ENCODE peak calls at places on chromosomes 5 and 9, in seven cellular contexts. One of them, this sample, is unnamed.

GRCh38 chr5:73295447-73295846 is 122.5 kb downstream of the TMEM174 start:
- DNase-seq in astrocyte of the spinal cord: no peak
- DNase-seq in neural progenitor cell: peak; percentile 39
- DNase-seq in psoas muscle: no peak
- DNase-seq in ovary: no peak
- DNase-seq in lower leg skin: no peak
- DNase-seq in WERI-Rb-1: peak; percentile 27
- DNase-seq in this sample: no peak

GRCh38 chr5:135851186-135851906 is 16.9 kb downstream of the SLC25A48 start:
- DNase-seq in astrocyte of the spinal cord: no peak
- DNase-seq in neural progenitor cell: no peak
- DNase-seq in psoas muscle: no peak
- DNase-seq in ovary: no peak
- DNase-seq in lower leg skin: no peak
- DNase-seq in WERI-Rb-1: no peak
- DNase-seq in this sample: no peak

GRCh38 chr5:83547156-83547555 is 75.6 kb downstream of the VCAN start:
- DNase-seq in astrocyte of the spinal cord: no peak
- DNase-seq in neural progenitor cell: no peak
- DNase-seq in psoas muscle: no peak
- DNase-seq in ovary: no peak
- DNase-seq in lower leg skin: no peak
- DNase-seq in WERI-Rb-1: no peak
- DNase-seq in this sample: no peak

GRCh38 chr5:137320056-137321045 is 178.8 kb downstream of the SPOCK1 start:
- DNase-seq in astrocyte of the spinal cord: peak; percentile 77
- DNase-seq in neural progenitor cell: peak; percentile 64
- DNase-seq in psoas muscle: no peak
- DNase-seq in ovary: no peak
- DNase-seq in lower leg skin: peak; percentile 28
- DNase-seq in WERI-Rb-1: peak; percentile 33
- DNase-seq in this sample: peak; percentile 57

GRCh38 chr9:98973546-98973921 is 29.8 kb downstream of the COL15A1 start:
- DNase-seq in astrocyte of the spinal cord: no peak
- DNase-seq in neural progenitor cell: no peak
- DNase-seq in psoas muscle: peak; percentile 79
- DNase-seq in ovary: peak; percentile 26
- DNase-seq in lower leg skin: peak; percentile 50
- DNase-seq in WERI-Rb-1: no peak
- DNase-seq in this sample: no peak

GRCh38 chr5:56076486-56076885 is 81.7 kb upstream of the IL6ST start:
- DNase-seq in astrocyte of the spinal cord: no peak
- DNase-seq in neural progenitor cell: no peak
- DNase-seq in psoas muscle: no peak
- DNase-seq in ovary: no peak
- DNase-seq in lower leg skin: no peak
- DNase-seq in WERI-Rb-1: no peak
- DNase-seq in this sample: no peak

GRCh38 chr5:52007230-52007858 is 624.1 kb downstream of the ISL1 start:
- DNase-seq in astrocyte of the spinal cord: peak; percentile 40
- DNase-seq in neural progenitor cell: peak; percentile 67
- DNase-seq in psoas muscle: no peak
- DNase-seq in ovary: no peak
- DNase-seq in lower leg skin: no peak
- DNase-seq in WERI-Rb-1: peak; percentile 12
- DNase-seq in this sample: peak; percentile 23

GRCh38 chr5:133109655-133110483 is 58.1 kb downstream of the HSPA4 start:
- DNase-seq in astrocyte of the spinal cord: no peak
- DNase-seq in neural progenitor cell: no peak
- DNase-seq in psoas muscle: no peak
- DNase-seq in ovary: no peak
- DNase-seq in lower leg skin: no peak
- DNase-seq in WERI-Rb-1: no peak
- DNase-seq in this sample: peak; percentile 63

GRCh38 chr9:76162751-76163500 is 231.3 kb downstream of the RFK start:
- DNase-seq in astrocyte of the spinal cord: peak; percentile 70
- DNase-seq in neural progenitor cell: no peak
- DNase-seq in psoas muscle: no peak
- DNase-seq in ovary: peak; percentile 64
- DNase-seq in lower leg skin: no peak
- DNase-seq in WERI-Rb-1: no peak
- DNase-seq in this sample: peak; percentile 43

GRCh38 chr9:92771309-92771708 is 6.7 kb upstream of the BICD2 start:
- DNase-seq in astrocyte of the spinal cord: no peak
- DNase-seq in neural progenitor cell: no peak
- DNase-seq in psoas muscle: no peak
- DNase-seq in ovary: no peak
- DNase-seq in lower leg skin: no peak
- DNase-seq in WERI-Rb-1: no peak
- DNase-seq in this sample: no peak

DNA sequence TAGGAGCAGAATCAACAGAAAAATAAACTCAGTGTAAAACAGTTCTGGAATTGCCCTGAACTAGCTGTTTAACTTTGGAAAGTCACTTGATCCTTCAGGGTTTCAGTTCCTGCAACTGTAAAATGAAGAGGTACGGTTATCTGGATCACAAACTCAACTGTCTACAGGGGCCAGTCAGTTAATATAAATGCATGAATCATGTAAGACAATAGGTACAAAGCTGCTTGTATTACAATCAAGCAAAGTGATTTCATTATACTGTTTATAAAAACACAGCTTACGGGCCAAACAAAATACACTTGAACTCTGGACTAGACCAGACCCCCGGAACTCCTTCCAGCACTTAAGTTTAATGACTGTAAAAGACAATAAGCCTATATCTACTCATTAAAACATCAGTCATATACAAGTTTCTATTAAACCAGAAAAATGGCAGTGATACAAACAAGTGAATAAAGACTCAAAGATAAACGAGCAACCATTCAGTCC is 73.0 kb downstream of the MRPS27 start:
- DNase-seq in astrocyte of the spinal cord: peak; percentile 67
- DNase-seq in neural progenitor cell: no peak
- DNase-seq in psoas muscle: no peak
- DNase-seq in ovary: no peak
- DNase-seq in lower leg skin: no peak
- DNase-seq in WERI-Rb-1: no peak
- DNase-seq in this sample: peak; percentile 59
- H3K4me3 ChIP-seq in astrocyte of the spinal cord: no peak overlapping the region
- H3K4me3 ChIP-seq in neural progenitor cell: no peak overlapping the region
- H3K4me3 ChIP-seq in psoas muscle: no peak overlapping the region
- H3K4me3 ChIP-seq in ovary: no peak overlapping the region
- H3K4me3 ChIP-seq in lower leg skin: no peak overlapping the region
- H3K4me3 ChIP-seq in WERI-Rb-1: peak overlapping the region; percentile 13
- H3K4me3 ChIP-seq in this sample: no peak overlapping the region

DNA sequence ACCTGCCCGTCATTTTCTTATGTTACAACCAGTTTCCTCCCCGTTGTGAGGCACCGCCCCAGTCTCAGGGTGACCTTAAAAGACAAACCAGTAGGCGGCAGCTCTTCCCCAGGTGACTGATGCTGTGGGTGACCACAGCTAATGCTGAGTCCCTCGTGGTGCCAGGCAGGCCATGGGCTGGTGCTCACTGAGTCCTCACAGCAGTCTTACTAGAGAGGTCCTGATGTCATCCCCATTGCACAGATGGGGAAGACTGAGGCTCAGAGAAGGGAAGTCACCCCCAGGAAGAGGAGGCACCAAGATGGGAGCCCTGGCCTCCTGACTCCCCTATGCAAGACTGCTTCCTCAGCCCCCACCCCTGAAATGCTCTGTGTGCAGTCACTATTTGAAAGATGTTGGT is 978 bp downstream of the CFAP157 start:
- DNase-seq in astrocyte of the spinal cord: no peak
- DNase-seq in neural progenitor cell: no peak
- DNase-seq in psoas muscle: no peak
- DNase-seq in ovary: no peak
- DNase-seq in lower leg skin: no peak
- DNase-seq in WERI-Rb-1: no peak
- DNase-seq in this sample: no peak
- TF ChIP-seq CTCF in astrocyte of the spinal cord: no peak
- TF ChIP-seq CTCF in neural progenitor cell: no peak
- TF ChIP-seq CTCF in psoas muscle: no peak
- TF ChIP-seq CTCF in ovary: no peak
- TF ChIP-seq CTCF in lower leg skin: no peak
- TF ChIP-seq CTCF in WERI-Rb-1: no peak
- TF ChIP-seq CTCF in this sample: no peak

GRCh38 chr5:155897761-155898160 is 429.2 kb upstream of the SGCD start:
- DNase-seq in astrocyte of the spinal cord: no peak
- DNase-seq in neural progenitor cell: no peak
- DNase-seq in psoas muscle: no peak
- DNase-seq in ovary: no peak
- DNase-seq in lower leg skin: no peak
- DNase-seq in WERI-Rb-1: no peak
- DNase-seq in this sample: no peak

GRCh38 chr5:155895484-155895883 is 431.5 kb upstream of the SGCD start:
- DNase-seq in astrocyte of the spinal cord: no peak
- DNase-seq in neural progenitor cell: no peak
- DNase-seq in psoas muscle: no peak
- DNase-seq in ovary: no peak
- DNase-seq in lower leg skin: no peak
- DNase-seq in WERI-Rb-1: no peak
- DNase-seq in this sample: no peak

GRCh38 chr5:155898284-155898683 is 428.7 kb upstream of the SGCD start:
- DNase-seq in astrocyte of the spinal cord: no peak
- DNase-seq in neural progenitor cell: no peak
- DNase-seq in psoas muscle: no peak
- DNase-seq in ovary: no peak
- DNase-seq in lower leg skin: no peak
- DNase-seq in WERI-Rb-1: no peak
- DNase-seq in this sample: no peak
- H3K4me3 ChIP-seq in astrocyte of the spinal cord: no peak overlapping the region
- H3K4me3 ChIP-seq in neural progenitor cell: no peak overlapping the region
- H3K4me3 ChIP-seq in psoas muscle: no peak overlapping the region
- H3K4me3 ChIP-seq in ovary: no peak overlapping the region
- H3K4me3 ChIP-seq in lower leg skin: no peak overlapping the region
- H3K4me3 ChIP-seq in WERI-Rb-1: no peak overlapping the region
- H3K4me3 ChIP-seq in this sample: no peak overlapping the region

GRCh38 chr9:114124138-114124537 is 25.0 kb upstream of the KIF12 start:
- DNase-seq in astrocyte of the spinal cord: no peak
- DNase-seq in neural progenitor cell: no peak
- DNase-seq in psoas muscle: no peak
- DNase-seq in ovary: no peak
- DNase-seq in lower leg skin: no peak
- DNase-seq in WERI-Rb-1: no peak
- DNase-seq in this sample: no peak

GRCh38 chr9:114123031-114123977 is 24.2 kb upstream of the KIF12 start:
- DNase-seq in astrocyte of the spinal cord: no peak
- DNase-seq in neural progenitor cell: no peak
- DNase-seq in psoas muscle: no peak
- DNase-seq in ovary: no peak
- DNase-seq in lower leg skin: no peak
- DNase-seq in WERI-Rb-1: no peak
- DNase-seq in this sample: no peak

GRCh38 chr9:114121445-114122151 is 22.5 kb upstream of the KIF12 start:
- DNase-seq in astrocyte of the spinal cord: no peak
- DNase-seq in neural progenitor cell: no peak
- DNase-seq in psoas muscle: no peak
- DNase-seq in ovary: no peak
- DNase-seq in lower leg skin: no peak
- DNase-seq in WERI-Rb-1: peak; percentile 93
- DNase-seq in this sample: no peak

GRCh38 chr9:114122152-114122615 is 23.1 kb upstream of the KIF12 start:
- DNase-seq in astrocyte of the spinal cord: no peak
- DNase-seq in neural progenitor cell: no peak
- DNase-seq in psoas muscle: no peak
- DNase-seq in ovary: no peak
- DNase-seq in lower leg skin: no peak
- DNase-seq in WERI-Rb-1: no peak
- DNase-seq in this sample: no peak

GRCh38 chr9:114122628-114123027 is 23.5 kb upstream of the KIF12 start:
- DNase-seq in astrocyte of the spinal cord: no peak
- DNase-seq in neural progenitor cell: no peak
- DNase-seq in psoas muscle: no peak
- DNase-seq in ovary: no peak
- DNase-seq in lower leg skin: no peak
- DNase-seq in WERI-Rb-1: no peak
- DNase-seq in this sample: no peak
- TF ChIP-seq CTCF in astrocyte of the spinal cord: no peak
- TF ChIP-seq CTCF in neural progenitor cell: no peak
- TF ChIP-seq CTCF in psoas muscle: no peak
- TF ChIP-seq CTCF in ovary: no peak
- TF ChIP-seq CTCF in lower leg skin: no peak
- TF ChIP-seq CTCF in WERI-Rb-1: no peak
- TF ChIP-seq CTCF in this sample: no peak

GRCh38 chr5:129459485-129460120 is 495 bp upstream of the ADAMTS19 start:
- DNase-seq in astrocyte of the spinal cord: peak; percentile 44
- DNase-seq in neural progenitor cell: peak; percentile 66
- DNase-seq in psoas muscle: peak; percentile 50
- DNase-seq in ovary: peak; percentile 33
- DNase-seq in lower leg skin: no peak
- DNase-seq in WERI-Rb-1: peak; percentile 40
- DNase-seq in this sample: peak; percentile 71

GRCh38 chr5:129465945-129466344 is 5.8 kb downstream of the ADAMTS19 start:
- DNase-seq in astrocyte of the spinal cord: no peak
- DNase-seq in neural progenitor cell: no peak
- DNase-seq in psoas muscle: no peak
- DNase-seq in ovary: no peak
- DNase-seq in lower leg skin: no peak
- DNase-seq in WERI-Rb-1: no peak
- DNase-seq in this sample: no peak

GRCh38 chr5:129461816-129462396 is 1.8 kb downstream of the ADAMTS19 start:
- DNase-seq in astrocyte of the spinal cord: no peak
- DNase-seq in neural progenitor cell: no peak
- DNase-seq in psoas muscle: no peak
- DNase-seq in ovary: no peak
- DNase-seq in lower leg skin: no peak
- DNase-seq in WERI-Rb-1: no peak
- DNase-seq in this sample: no peak

GRCh38 chr5:129460121-129460950 is at the start of gene ADAMTS19:
- DNase-seq in astrocyte of the spinal cord: peak; percentile 52
- DNase-seq in neural progenitor cell: peak; percentile 68
- DNase-seq in psoas muscle: no peak
- DNase-seq in ovary: no peak
- DNase-seq in lower leg skin: no peak
- DNase-seq in WERI-Rb-1: peak; percentile 29
- DNase-seq in this sample: peak; percentile 60

DNA sequence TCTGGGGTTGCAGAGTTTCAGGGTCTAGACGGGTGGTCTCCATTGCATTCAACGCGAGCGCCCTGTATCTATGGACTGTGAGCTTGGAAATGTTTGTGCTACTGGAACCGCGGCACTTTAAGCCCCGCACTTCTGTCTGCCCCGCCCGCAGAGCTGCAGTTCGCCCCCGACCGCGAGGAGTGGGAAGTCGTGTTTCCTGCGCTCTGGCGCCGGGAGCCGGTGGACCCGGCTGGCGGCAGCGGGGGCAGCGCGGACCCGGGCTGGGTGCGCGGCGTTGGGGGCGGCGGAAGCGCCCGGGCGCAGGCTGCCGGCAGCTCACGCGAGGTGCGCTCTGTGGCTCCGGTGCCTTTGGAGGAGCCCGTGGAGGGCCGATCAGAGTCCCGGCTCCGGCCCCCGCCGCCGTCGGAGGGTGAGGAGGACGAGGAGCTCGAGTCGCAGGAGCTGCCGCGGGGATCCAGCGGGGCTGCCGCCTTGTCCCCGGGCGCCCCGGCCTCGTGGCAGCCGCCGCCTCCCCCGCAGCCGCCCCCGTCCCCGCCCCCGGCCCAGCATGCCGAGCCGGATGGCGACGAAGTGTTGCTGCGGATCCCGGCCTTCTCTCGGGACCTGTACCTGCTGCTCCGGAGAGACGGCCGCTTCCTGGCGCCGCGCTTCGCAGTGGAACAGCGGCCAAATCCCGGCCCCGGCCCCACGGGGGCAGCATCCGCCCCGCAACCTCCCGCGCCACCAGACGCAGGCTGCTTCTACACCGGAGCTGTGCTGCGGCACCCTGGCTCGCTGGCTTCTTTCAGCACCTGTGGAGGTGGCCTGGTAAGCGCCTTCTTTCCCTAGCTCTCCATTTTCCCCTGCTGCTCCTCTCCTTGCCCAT is 1.1 kb downstream of the ADAMTS19 start:
- DNase-seq in astrocyte of the spinal cord: peak; percentile 16
- DNase-seq in neural progenitor cell: peak; percentile 80
- DNase-seq in psoas muscle: peak; percentile 54
- DNase-seq in ovary: peak; percentile 37
- DNase-seq in lower leg skin: no peak
- DNase-seq in WERI-Rb-1: peak; percentile 75
- DNase-seq in this sample: peak; percentile 47
- H3K4me3 ChIP-seq in astrocyte of the spinal cord: peak overlapping the region; percentile 45
- H3K4me3 ChIP-seq in neural progenitor cell: peak overlapping the region; percentile 75
- H3K4me3 ChIP-seq in psoas muscle: peak overlapping the region; percentile 65
- H3K4me3 ChIP-seq in ovary: peak overlapping the region; percentile 57
- H3K4me3 ChIP-seq in lower leg skin: no peak overlapping the region
- H3K4me3 ChIP-seq in WERI-Rb-1: peak overlapping the region; percentile 61
- H3K4me3 ChIP-seq in this sample: peak overlapping the region; percentile 79